ENCODE peak calls at places on chromosomes 3 and 15, in five cellular contexts. Y is brain microvascular endothelial cell, A is osteocyte, V is WTC11, M is glutamatergic neuron. S is an unnamed sample.

GRCh38 chr3:154018100-154018696 is 103.0 kb upstream of the ARHGEF26 start:
- DNase-seq in Y (peak; percentile 39), A (no peak), V (peak; percentile 76), M (peak; percentile 83), S (peak; percentile 8)

GRCh38 chr15:101145362-101145761 is 106.5 kb downstream of the CHSY1 start:
- DNase-seq in Y (no peak), A (no peak), V (no peak), M (no peak), S (no peak)

GRCh38 chr3:152234657-152235375 is 33.9 kb upstream of the MBNL1 start:
- DNase-seq in Y (no peak), A (no peak), V (no peak), M (no peak), S (no peak)

GRCh38 chr15:36951747-36952247 is 148.6 kb downstream of the MEIS2 start:
- DNase-seq in Y (no peak), A (no peak), V (no peak), M (no peak), S (no peak)

GRCh38 chr3:24167468-24167867 is 222.4 kb downstream of the NR1D2 start:
- DNase-seq in Y (no peak), A (no peak), V (no peak), M (no peak), S (no peak)

GRCh38 chr3:119588112-119588511 is 8.8 kb downstream of the ADPRH start:
- DNase-seq in Y (no peak), A (no peak), V (no peak), M (no peak), S (no peak)

GRCh38 chr15:54560417-54560816 is 582.2 kb downstream of the UNC13C start:
- DNase-seq in Y (no peak), A (no peak), V (no peak), M (no peak), S (no peak)

GRCh38 chr3:50260027-50260941 is 8.7 kb upstream of the SEMA3B start:
- DNase-seq in Y (peak; percentile 83), A (peak; percentile 99), V (peak; percentile 94), M (peak; percentile 97), S (peak; percentile 99)

GRCh38 chr3:172397716-172398405 is 50.4 kb downstream of the GHSR start:
- DNase-seq in Y (peak; percentile 29), A (no peak), V (no peak), M (no peak), S (no peak)

GRCh38 chr15:56598991-56599390 is 134.1 kb upstream of the MNS1 start:
- DNase-seq in Y (peak; percentile 40), A (no peak), V (no peak), M (no peak), S (no peak)

GRCh38 chr3:184429786-184430185 is 49.9 kb downstream of the CHRD start:
- DNase-seq in Y (no peak), A (no peak), V (no peak), M (no peak), S (no peak)

GRCh38 chr15:36831125-36831914 is 251.9 kb downstream of the CDIN1 start:
- DNase-seq in Y (peak; percentile 88), A (no peak), V (no peak), M (no peak), S (peak; percentile 17)

GRCh38 chr3:62370112-62371031 is 3.0 kb downstream of the FEZF2 start:
- DNase-seq in Y (no peak), A (no peak), V (peak; percentile 61), M (peak; percentile 43), S (no peak)

GRCh38 chr3:189710620-189711388 is 79.6 kb downstream of the TP63 start:
- DNase-seq in Y (peak; percentile 97), A (no peak), V (no peak), M (no peak), S (peak; percentile 16)

GRCh38 chr15:50828610-50829206 is 63.2 kb upstream of the SPPL2A start:
- DNase-seq in Y (peak; percentile 90), A (no peak), V (no peak), M (no peak), S (no peak)

GRCh38 chr15:41483115-41483514 is 10.6 kb upstream of the ITPKA start:
- DNase-seq in Y (no peak), A (no peak), V (no peak), M (no peak), S (peak; percentile 89)

GRCh38 chr3:126781889-126782491 is 78.0 kb downstream of the CHCHD6 start:
- DNase-seq in Y (peak; percentile 14), A (no peak), V (no peak), M (no peak), S (no peak)

GRCh38 chr15:49415638-49416037 is 7.4 kb upstream of the FGF7 start:
- DNase-seq in Y (peak; percentile 21), A (no peak), V (no peak), M (no peak), S (no peak)

GRCh38 chr15:78408961-78409360 is 29.1 kb upstream of the IREB2 start:
- DNase-seq in Y (no peak), A (no peak), V (no peak), M (no peak), S (no peak)

GRCh38 chr3:157104928-157105652 is 54.9 kb downstream of the CCNL1 start:
- DNase-seq in Y (no peak), A (peak; percentile 51), V (peak; percentile 67), M (no peak), S (no peak)

GRCh38 chr3:52769786-52770445 is 824 bp downstream of the NEK4 start:
- DNase-seq in Y (no peak), A (no peak), V (no peak), M (no peak), S (no peak)

GRCh38 chr15:66105286-66105984 is 148.1 kb downstream of the MEGF11 start:
- DNase-seq in Y (no peak), A (no peak), V (no peak), M (no peak), S (no peak)

GRCh38 chr3:191388823-191389222 is 58.5 kb upstream of the UTS2B start:
- DNase-seq in Y (no peak), A (no peak), V (no peak), M (no peak), S (no peak)
- TF ChIP-seq CTCF in Y (peak; percentile 26), A (peak; percentile 54), V (no peak), M (no peak), S (peak; percentile 30)

GRCh38 chr3:142225885-142226215 is 465 bp upstream of the GK5 start:
- DNase-seq in Y (no peak), A (no peak), V (no peak), M (no peak), S (no peak)

GRCh38 chr3:142224482-142225072 is 808 bp downstream of the GK5 start:
- DNase-seq in Y (no peak), A (no peak), V (no peak), M (no peak), S (no peak)

GRCh38 chr3:142223282-142223681 is 2.1 kb downstream of the GK5 start:
- DNase-seq in Y (no peak), A (no peak), V (no peak), M (no peak), S (no peak)

GRCh38 chr3:142228964-142229363 is 3.6 kb upstream of the GK5 start:
- DNase-seq in Y (no peak), A (no peak), V (no peak), M (no peak), S (no peak)

DNA sequence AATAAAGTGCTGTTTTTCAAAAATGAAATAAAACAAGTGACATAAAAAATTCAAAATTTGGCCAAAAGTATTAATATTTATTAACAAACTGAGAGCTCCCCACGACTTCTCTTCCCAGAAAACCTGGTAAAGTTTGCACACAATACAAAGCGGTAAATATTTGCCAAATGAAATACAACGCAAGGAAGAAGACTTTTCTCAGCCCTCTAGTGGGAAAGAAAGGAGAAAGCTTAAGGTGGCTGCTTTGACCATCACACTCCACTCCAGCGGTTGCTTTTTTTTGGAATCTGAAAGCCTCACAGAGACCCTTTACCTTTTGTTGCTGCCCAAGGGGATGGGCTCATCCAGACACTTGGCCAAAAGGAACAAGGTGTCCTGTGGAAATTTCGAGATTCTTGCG is 1.1 kb upstream of the GK5 start:
- DNase-seq in Y (no peak), A (no peak), V (no peak), M (no peak), S (peak; percentile 20)
- TF ChIP-seq CTCF in Y (peak; percentile 49), A (peak; percentile 33), V (no peak), M (no peak), S (no peak)

GRCh38 chr3:51386159-51386851 is 1.2 kb downstream of the MANF start:
- DNase-seq in Y (no peak), A (no peak), V (no peak), M (no peak), S (no peak)
- TF ChIP-seq CTCF in Y (peak; percentile 24), A (no peak), V (no peak), M (peak; percentile 18), S (no peak)

DNA sequence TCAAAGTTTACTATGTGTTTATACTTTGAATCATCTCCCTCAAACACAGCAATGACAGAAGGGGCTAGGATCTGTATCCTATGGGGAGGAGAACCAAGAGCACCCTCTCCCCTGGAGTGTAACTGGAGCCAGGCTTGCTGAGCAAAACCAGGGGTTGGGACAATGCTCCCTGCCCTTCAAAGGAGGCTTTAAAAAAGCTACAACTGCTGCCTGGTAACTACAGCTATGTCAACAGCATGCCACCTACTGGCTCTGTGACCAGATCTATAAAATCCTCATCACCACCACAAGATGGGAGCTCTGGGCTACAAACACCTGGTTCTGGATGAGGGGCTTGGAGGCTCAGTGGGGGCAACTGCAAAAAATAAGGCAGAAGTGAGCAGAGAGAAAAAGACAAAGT is 61.9 kb downstream of the ANO10 start:
- DNase-seq in Y (no peak), A (no peak), V (no peak), M (no peak), S (no peak)
- TF ChIP-seq CTCF in Y (no peak), A (peak; percentile 6), V (no peak), M (no peak), S (no peak)

GRCh38 chr3:188052229-188052965 is 101.6 kb upstream of the LPP start:
- DNase-seq in Y (peak; percentile 39), A (peak; percentile 87), V (peak; percentile 63), M (no peak), S (no peak)
- TF ChIP-seq CTCF in Y (peak; percentile 54), A (peak; percentile 53), V (no peak), M (no peak), S (no peak)

DNA sequence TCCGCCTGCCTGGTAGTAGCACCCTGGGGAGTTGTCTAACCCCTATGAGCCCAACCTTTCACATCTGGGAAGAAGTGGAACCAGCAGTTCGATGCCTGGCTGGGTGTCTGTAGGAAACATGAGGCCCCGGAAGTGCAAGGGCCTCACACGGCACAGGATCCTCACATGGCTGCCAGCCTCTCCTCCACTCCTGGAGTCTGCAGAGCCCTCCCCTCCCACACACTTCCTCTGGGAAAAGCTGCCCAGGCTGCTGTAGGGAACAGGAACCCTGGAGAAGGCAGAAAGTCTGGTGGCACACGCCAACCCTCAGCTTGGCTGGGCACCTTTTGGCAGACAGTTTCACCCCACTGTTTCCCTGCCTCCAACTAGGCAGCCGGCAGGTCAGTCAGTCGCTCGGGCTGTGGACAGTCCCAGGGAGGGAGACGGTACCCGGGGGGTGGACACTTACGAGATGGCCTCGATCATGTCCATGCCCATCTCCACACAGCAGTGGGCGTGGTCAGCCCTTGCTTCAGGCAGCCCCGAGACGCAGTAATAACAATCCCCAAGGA is 118.4 kb downstream of the ADCY5 start:
- DNase-seq in Y (no peak), A (no peak), V (no peak), M (no peak), S (no peak)
- TF ChIP-seq CTCF in Y (no peak), A (no peak), V (no peak), M (no peak), S (no peak)

S was measured in GM13977.